ENCODE peak calls at places on chromosome 7, in six cellular contexts. Z, N, K, E, H and Q are unnamed samples.

GRCh38 chr7:50657341-50657873 is 92.2 kb upstream of the DDC start:
- DNase-seq in N (no peak), K (no peak), E (no peak), Z (no peak), H (no peak), Q (no peak)

GRCh38 chr7:27662490-27663205 is at the start of gene HIBADH:
- DNase-seq in Z (peak; percentile 86), N (peak; percentile 98), E (peak; percentile 89), H (peak; percentile 99), K (peak; percentile 99), Q (peak; percentile 98)

GRCh38 chr7:116571037-116571436 is 46.2 kb downstream of the CAV1 start:
- DNase-seq in H (no peak), Z (no peak), E (no peak), N (no peak), K (peak; percentile 40), Q (no peak)

GRCh38 chr7:140364819-140365218 is 33.5 kb downstream of the SLC37A3 start:
- DNase-seq in Z (no peak), N (no peak), H (no peak), E (no peak), K (no peak), Q (peak; percentile 16)

GRCh38 chr7:114026486-114027089 is 107.8 kb upstream of the PPP1R3A start:
- DNase-seq in E (peak; percentile 43), K (peak; percentile 48), H (no peak), Z (peak; percentile 35), N (peak; percentile 28), Q (no peak)

GRCh38 chr7:78224923-78225322 is 426.4 kb downstream of the PHTF2 start:
- DNase-seq in Z (no peak), K (no peak), H (no peak), N (no peak), E (no peak), Q (no peak)

GRCh38 chr7:117555260-117555659 is 75.4 kb downstream of the CFTR start:
- DNase-seq in H (no peak), Z (no peak), K (no peak), E (no peak), N (no peak), Q (no peak)

GRCh38 chr7:37215524-37215923 is 233.1 kb downstream of the ELMO1 start:
- DNase-seq in K (no peak), N (no peak), H (no peak), Z (no peak), E (no peak), Q (no peak)

GRCh38 chr7:73517241-73517995 is 4.7 kb downstream of the BAZ1B start:
- DNase-seq in H (no peak), N (no peak), E (no peak), K (no peak), Z (no peak), Q (no peak)

GRCh38 chr7:87148332-87148955 is 3.8 kb upstream of the DMTF1 start:
- DNase-seq in N (peak; percentile 50), K (peak; percentile 41), H (no peak), Z (no peak), E (no peak), Q (no peak)

GRCh38 chr7:151428393-151429231 is 11.3 kb downstream of the CRYGN start:
- DNase-seq in E (no peak), N (peak; percentile 72), Z (no peak), H (no peak), K (no peak), Q (peak; percentile 77)

GRCh38 chr7:77933394-77933793 is 134.8 kb downstream of the PHTF2 start:
- DNase-seq in N (no peak), E (no peak), H (no peak), K (peak; percentile 31), Z (no peak), Q (no peak)

GRCh38 chr7:32036557-32036956 is 33.6 kb downstream of the PDE1C start:
- DNase-seq in H (no peak), Z (no peak), E (no peak), K (no peak), N (no peak), Q (no peak)

GRCh38 chr7:132451161-132451560 is 125.1 kb downstream of the PLXNA4 start:
- DNase-seq in N (no peak), H (no peak), E (no peak), K (no peak), Z (no peak), Q (no peak)

GRCh38 chr7:87312215-87312865 is 33.1 kb upstream of the CROT start:
- DNase-seq in Z (peak; percentile 62), H (no peak), K (peak; percentile 66), E (peak; percentile 68), N (peak; percentile 73), Q (peak; percentile 60)

GRCh38 chr7:16136896-16137295 is 284.4 kb downstream of the CRPPA start:
- DNase-seq in E (no peak), K (no peak), Z (no peak), N (no peak), H (no peak), Q (no peak)

GRCh38 chr7:150388709-150389531 is 9.8 kb downstream of the ZNF775 start:
- DNase-seq in H (peak; percentile 87), Z (no peak), E (no peak), N (no peak), K (no peak), Q (peak; percentile 95)

GRCh38 chr7:27175626-27176342 is 1.7 kb upstream of the HOXA10 start:
- DNase-seq in K (no peak), E (no peak), N (peak; percentile 56), Z (no peak), H (no peak), Q (peak; percentile 4)

GRCh38 chr7:151233804-151234203 is 1.5 kb downstream of the CHPF2 start:
- DNase-seq in K (no peak), E (no peak), Z (no peak), H (no peak), N (peak; percentile 29), Q (no peak)

GRCh38 chr7:91776166-91776565 is 104.3 kb downstream of the MTERF1 start:
- DNase-seq in Z (no peak), E (no peak), H (no peak), K (no peak), N (no peak), Q (no peak)

GRCh38 chr7:105352018-105352612 is 36.6 kb downstream of the SRPK2 start:
- DNase-seq in K (no peak), E (no peak), N (no peak), H (peak; percentile 79), Z (no peak), Q (no peak)

GRCh38 chr7:13800694-13801448 is 188.6 kb downstream of the ETV1 start:
- DNase-seq in K (no peak), E (no peak), Z (no peak), H (no peak), N (no peak), Q (no peak)

GRCh38 chr7:131238260-131238940 is 89.3 kb upstream of the MKLN1 start:
- DNase-seq in H (no peak), Z (no peak), K (peak; percentile 87), N (no peak), E (no peak), Q (no peak)

GRCh38 chr7:84123903-84124573 is 70.6 kb downstream of the SEMA3A start:
- DNase-seq in E (no peak), N (no peak), Z (no peak), H (no peak), K (no peak), Q (no peak)

GRCh38 chr7:103710247-103710646 is 264.2 kb upstream of the SLC26A5 start:
- DNase-seq in H (no peak), Z (no peak), K (no peak), N (no peak), E (no peak), Q (no peak)

GRCh38 chr7:142632291-142633134 is 116.8 kb upstream of the PRSS1 start:
- DNase-seq in N (peak; percentile 87), K (peak; percentile 65), Z (peak; percentile 61), E (peak; percentile 73), H (peak; percentile 51), Q (peak; percentile 65)

DNA sequence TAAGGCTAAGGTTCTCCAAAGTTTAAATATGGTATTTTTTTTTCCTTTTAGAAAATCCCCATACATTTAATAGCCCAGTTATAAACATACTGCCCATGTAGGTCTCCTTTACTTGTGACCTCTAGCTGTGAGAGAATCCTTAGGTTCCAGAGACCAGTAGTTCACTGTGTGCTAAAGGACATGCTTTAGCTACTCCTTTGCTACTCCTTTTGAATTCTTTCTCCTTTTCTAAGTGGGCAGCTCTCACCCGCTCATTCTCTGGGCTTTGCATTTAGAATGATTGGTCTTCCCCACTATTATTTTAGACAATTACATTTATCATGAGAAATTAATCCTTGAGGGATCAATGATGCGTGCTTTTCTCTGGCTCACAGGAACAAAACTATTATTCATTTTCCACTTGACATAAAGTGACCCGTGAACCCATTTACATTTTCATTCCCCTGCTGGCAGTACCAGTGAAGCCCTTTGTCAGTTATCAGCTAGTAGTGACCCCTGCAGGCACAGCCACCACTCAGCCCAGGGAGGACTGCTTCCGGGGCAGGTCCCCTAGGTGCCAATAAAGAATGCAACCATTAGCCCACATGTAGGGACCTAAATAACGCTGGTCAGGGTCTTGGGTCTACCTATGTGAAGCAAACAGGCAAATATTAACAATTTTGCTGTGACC is 844.3 kb downstream of the CNTNAP2 start:
- DNase-seq in E (no peak), Z (no peak), K (no peak), H (no peak), N (peak; percentile 22), Q (peak; percentile 18)
- TF ChIP-seq CTCF in E (no peak), Z (no peak), K (no peak), H (no peak), N (peak; percentile 48), Q (peak; percentile 28)

GRCh38 chr7:44085549-44085948 is 3.2 kb upstream of the POLM start:
- DNase-seq in N (no peak), K (no peak), E (no peak), Z (no peak), H (peak; percentile 35), Q (no peak)
- TF ChIP-seq CTCF in N (peak; percentile 52), K (no peak), E (no peak), Z (peak; percentile 15), H (no peak), Q (peak; percentile 23)

DNA sequence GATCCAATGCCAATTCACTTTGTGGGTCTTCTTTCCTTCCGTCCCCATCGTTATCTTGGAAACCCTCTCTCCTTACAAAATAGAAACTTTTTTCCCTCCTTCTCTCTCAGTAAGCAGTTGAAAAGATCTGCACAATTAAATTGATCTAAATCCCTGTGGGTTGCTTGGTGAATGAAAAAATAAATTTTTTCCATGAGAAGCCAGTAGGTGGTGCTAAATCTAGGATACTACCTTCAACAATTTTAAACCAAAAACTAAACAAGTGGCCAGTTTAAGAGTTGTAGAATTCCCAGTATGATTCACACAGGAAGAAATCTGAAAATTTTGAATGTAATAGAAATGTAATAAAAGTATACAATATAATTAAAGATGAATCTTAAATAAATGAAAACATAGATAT is 990.3 kb upstream of the ZNF722 start:
- DNase-seq in N (no peak), H (no peak), Z (no peak), E (no peak), K (no peak), Q (no peak)
- TF ChIP-seq CTCF in N (peak; percentile 46), H (no peak), Z (peak; percentile 22), E (peak; percentile 23), K (no peak), Q (no peak)

DNA sequence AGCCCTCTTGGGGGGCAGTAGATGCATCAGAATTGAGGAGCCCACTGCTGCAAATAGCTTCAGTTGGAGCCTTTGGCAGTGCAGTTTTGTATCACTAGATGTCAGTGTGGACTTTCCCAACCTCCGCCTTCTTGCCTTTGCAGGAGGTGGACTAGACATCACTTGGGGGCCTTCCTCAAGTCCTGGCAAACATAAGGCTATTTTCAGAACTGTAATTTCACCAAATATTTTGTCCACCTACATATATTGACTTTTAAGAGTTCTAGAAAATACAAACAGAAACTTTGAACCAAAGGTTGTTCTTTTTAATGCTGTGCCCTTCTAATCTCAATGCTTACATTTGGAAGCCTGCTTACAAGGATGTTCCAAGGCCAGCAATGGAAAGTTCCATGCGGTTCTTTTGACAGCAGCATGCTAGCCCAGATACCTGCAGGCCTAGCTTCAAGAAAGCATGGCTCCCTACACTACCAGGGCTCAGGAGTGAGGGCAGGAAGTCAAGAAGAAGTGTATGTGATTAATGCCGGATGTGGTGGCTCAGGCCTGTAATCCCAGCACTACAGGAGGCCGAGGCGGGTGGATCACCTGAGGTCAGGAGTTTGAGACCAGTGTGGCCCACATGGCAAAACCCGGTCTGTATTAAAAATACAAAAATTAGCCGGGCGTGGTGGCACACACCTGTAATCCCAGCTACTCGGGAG is 8.0 kb upstream of the ZNRF2 start:
- DNase-seq in K (peak; percentile 70), E (peak; percentile 51), H (no peak), Z (peak; percentile 39), N (peak; percentile 67), Q (peak; percentile 68)
- TF ChIP-seq CTCF in K (peak; percentile 81), E (no peak), H (peak; percentile 51), Z (peak; percentile 75), N (peak; percentile 89), Q (peak; percentile 86)